ENCODE peak calls at places on chromosomes 12 and 14, in four cellular contexts. P is endothelial cell of umbilical vein, I is transverse colon, J is SK-N-SH. A is an unnamed sample. For H3K4me1, the result is how much of the 10 kb centered on the place peaks cover.

GRCh38 chr12:82470906-82471512 is 112.7 kb downstream of the METTL25 start:
- DNase-seq in P (no peak), J (no peak), I (no peak), A (no peak)

GRCh38 chr12:70091021-70091521 is 152.2 kb upstream of the CNOT2 start:
- DNase-seq in P (peak), I (no peak), J (no peak), A (no peak)

GRCh38 chr12:128702344-128702743 is 121.4 kb downstream of the SLC15A4 start:
- DNase-seq in I (no peak), P (no peak), J (no peak), A (no peak)

GRCh38 chr14:31297701-31298344 is 90.2 kb upstream of the HECTD1 start:
- DNase-seq in J (no peak), P (no peak), I (no peak), A (no peak)

GRCh38 chr14:104323551-104324175 is 185.3 kb downstream of the KIF26A start:
- DNase-seq in I (no peak), J (no peak), P (no peak), A (no peak)

GRCh38 chr12:121778567-121779421 is 14.7 kb downstream of the RHOF start:
- DNase-seq in I (no peak), J (no peak), P (no peak), A (no peak)

GRCh38 chr14:99815696-99816095 is 22.5 kb downstream of the EML1 start:
- DNase-seq in J (no peak), I (no peak), P (no peak), A (no peak)

GRCh38 chr14:31842905-31843304 is 234.2 kb upstream of the ARHGAP5 start:
- DNase-seq in J (no peak), P (no peak), I (no peak), A (no peak)

GRCh38 chr12:82896286-82896685 is 209.6 kb downstream of the TMTC2 start:
- DNase-seq in P (no peak), I (no peak), J (no peak), A (no peak)

GRCh38 chr12:109744991-109745942 is 31.6 kb downstream of the FAM222A start:
- DNase-seq in P (no peak), J (peak), I (no peak), A (peak)

GRCh38 chr12:110004598-110004997 is 5.4 kb downstream of the ANKRD13A start:
- DNase-seq in P (no peak), I (no peak), J (no peak), A (no peak)

GRCh38 chr12:54173066-54173726 is 15.6 kb downstream of the SMUG1 start:
- DNase-seq in P (peak), J (peak), I (peak), A (no peak)

GRCh38 chr12:93089805-93090569 is 160.9 kb upstream of the EEA1 start:
- DNase-seq in I (peak), J (no peak), P (peak), A (no peak)

GRCh38 chr12:116059901-116060300 is 217.6 kb downstream of the MED13L start:
- DNase-seq in I (no peak), J (no peak), P (no peak), A (no peak)
- TF ChIP-seq POLR2AphosphoS5 in I (no peak), J (no peak), P (no peak), A (no peak)

GRCh38 chr14:93044601-93045000 is 71.1 kb downstream of the ITPK1 start:
- DNase-seq in I (no peak), P (no peak), J (no peak), A (peak)
- H3K4me1 ChIP-seq in I (half or more), P (under half), J (under half), A (half or more)

DNA sequence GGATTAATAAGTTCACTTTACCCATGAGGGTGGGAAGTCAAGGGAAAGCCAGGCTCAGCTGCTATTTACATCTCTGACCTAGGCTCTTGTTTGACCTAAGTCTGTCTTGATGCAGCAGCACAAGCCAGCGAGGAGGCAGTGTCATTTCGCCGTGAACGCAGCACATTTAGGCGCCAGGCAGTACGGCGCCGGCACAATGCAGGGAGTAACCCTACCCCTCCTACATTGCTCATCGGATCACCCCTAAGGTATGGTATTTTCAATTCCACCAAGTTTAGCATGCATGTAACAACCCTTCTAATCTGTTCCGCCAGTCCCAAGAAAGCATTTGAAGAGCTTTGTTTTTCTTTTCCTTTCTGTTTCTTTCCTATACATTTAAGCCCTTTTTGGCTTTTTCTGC is 81.2 kb downstream of the PCNX1 start:
- DNase-seq in J (no peak), I (no peak), P (no peak), A (no peak)
- TF ChIP-seq POLR2AphosphoS5 in J (no peak), I (no peak), P (no peak), A (peak)

DNA sequence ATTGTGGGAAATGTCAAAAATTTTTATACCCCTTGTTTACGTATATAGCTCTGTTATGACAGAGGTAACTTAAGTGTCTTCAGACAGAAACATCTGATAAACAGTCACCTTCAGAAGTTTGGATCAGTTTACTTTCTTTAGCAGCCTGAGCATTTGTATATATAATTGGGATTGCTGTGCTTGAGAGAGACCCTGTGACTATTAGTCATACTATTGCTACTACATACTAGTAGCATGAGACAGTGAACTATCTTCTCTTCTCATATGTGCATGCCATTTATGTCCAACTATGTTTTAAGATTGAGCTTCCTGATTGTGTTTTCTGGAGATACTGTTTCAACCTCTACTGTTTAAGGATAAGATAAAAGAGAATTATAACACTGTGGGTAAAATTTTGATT is 101.5 kb downstream of the PDE6H start:
- DNase-seq in J (no peak), I (no peak), P (no peak), A (no peak)
- H3K4me1 ChIP-seq in J (under half), I (under half), P (under half), A (under half)

GRCh38 chr12:7060353-7060954 is at the start of gene C1S:
- DNase-seq in I (peak), J (peak), P (peak), A (no peak)
- TF ChIP-seq POLR2AphosphoS5 in I (peak), J (no peak), P (no peak), A (peak)

GRCh38 chr14:75562494-75562893 is 15.9 kb upstream of the FLVCR2 start:
- DNase-seq in J (no peak), I (no peak), P (no peak), A (no peak)
- H3K4me1 ChIP-seq in J (under half), I (under half), P (under half), A (under half)

GRCh38 chr12:4274396-4274959 is 916 bp downstream of the CCND2 start:
- DNase-seq in J (no peak), I (no peak), P (no peak), A (peak)

GRCh38 chr12:4274960-4275868 is 1.7 kb downstream of the CCND2 start:
- DNase-seq in J (no peak), I (no peak), P (no peak), A (peak)

GRCh38 chr12:4272976-4273650 is 449 bp upstream of the CCND2 start:
- DNase-seq in J (no peak), P (no peak), I (no peak), A (no peak)

GRCh38 chr12:4272014-4272975 is 1.3 kb upstream of the CCND2 start:
- DNase-seq in J (peak), P (peak), I (peak), A (peak)

DNA sequence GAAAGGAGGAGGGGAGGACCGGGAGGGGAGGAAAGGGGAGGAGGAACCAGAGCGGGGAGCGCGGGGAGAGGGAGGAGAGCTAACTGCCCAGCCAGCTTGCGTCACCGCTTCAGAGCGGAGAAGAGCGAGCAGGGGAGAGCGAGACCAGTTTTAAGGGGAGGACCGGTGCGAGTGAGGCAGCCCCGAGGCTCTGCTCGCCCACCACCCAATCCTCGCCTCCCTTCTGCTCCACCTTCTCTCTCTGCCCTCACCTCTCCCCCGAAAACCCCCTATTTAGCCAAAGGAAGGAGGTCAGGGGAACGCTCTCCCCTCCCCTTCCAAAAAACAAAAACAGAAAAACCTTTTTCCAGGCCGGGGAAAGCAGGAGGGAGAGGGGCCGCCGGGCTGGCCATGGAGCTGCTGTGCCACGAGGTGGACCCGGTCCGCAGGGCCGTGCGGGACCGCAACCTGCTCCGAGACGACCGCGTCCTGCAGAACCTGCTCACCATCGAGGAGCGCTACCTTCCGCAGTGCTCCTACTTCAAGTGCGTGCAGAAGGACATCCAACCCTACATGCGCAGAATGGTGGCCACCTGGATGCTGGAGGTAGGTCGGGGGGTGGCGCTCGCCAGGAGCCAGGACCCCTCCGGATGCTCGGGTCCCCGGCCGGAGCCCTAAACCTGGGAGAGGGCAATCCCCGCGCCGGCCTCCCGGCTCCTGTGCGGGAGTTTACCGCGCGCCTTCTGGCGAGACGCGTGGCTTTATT is at the start of gene CCND2:
- DNase-seq in I (peak), J (peak), P (peak), A (peak)
- TF ChIP-seq POLR2AphosphoS5 in I (peak), J (no peak), P (no peak), A (peak)

GRCh38 chr14:91364524-91365270 is 52.9 kb downstream of the CCDC88C start:
- DNase-seq in P (no peak), J (no peak), I (no peak), A (no peak)
- H3K4me1 ChIP-seq in P (under half), J (under half), I (under half), A (half or more)

DNA sequence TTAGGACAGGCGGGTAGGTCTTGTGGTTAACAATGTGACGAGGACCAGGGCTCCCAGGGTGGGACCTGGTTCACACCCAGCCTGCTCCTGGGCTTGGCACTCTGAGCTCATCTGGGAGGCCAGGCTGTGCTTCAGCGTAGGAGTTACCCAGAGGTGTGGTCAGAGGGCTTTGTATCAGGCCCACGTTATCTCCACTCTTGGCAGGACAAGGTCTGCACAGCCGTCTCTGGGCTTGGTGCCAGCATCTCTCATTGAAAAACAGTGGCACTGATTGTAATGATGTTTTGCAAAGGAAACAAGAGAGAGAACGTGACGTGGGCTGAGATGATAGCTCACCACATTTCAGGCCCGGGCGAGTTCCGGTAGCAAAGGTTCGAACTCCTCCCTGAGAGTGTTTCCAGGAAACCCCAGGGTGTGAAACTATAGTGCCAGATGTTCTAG is 227.1 kb downstream of the KTN1 start:
- DNase-seq in I (peak), P (peak), J (peak), A (peak)
- TF ChIP-seq POLR2AphosphoS5 in I (no peak), P (peak), J (no peak), A (peak)

DNA sequence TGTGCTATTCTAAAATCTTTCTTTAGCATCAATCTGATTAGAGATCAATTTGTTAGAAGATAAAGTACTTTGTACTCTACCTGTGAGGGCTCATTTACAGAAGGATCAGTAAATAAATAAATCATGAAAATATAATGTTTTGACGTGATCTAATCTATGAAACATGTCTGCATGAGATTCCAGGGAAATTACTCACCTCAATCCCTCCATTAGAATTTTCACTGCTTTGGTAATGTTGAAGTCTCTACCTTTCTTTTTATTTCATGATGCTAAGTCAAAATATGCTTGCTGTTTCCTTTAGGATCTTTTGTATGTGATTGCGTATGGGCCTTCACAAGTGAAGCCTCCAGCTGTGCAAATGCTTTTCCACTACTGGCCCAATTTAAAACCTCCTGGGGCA is 66.1 kb downstream of the UNC79 start:
- DNase-seq in I (no peak), P (no peak), J (no peak), A (no peak)
- H3K4me1 ChIP-seq in I (under half), P (under half), J (under half), A (under half)